ENCODE peak calls at places on chromosomes 16 and 17, in ten cellular contexts. D, G, Q, S, O, R, T, C, N and B are unnamed samples.

GRCh38 chr17:9456265-9456664 is 119.4 kb downstream of the STX8 start:
- DNase-seq in G (no peak), O (no peak), N (no peak), C (no peak), S (peak), D (peak), Q (no peak), R (peak), T (no peak), B (no peak)

GRCh38 chr16:30185141-30185682 is 1.8 kb downstream of the CORO1A start:
- DNase-seq in S (no peak), D (peak), N (no peak), T (peak), Q (peak), C (no peak), O (no peak), R (peak), G (peak), B (no peak)

GRCh38 chr17:29178750-29179231 is 1.4 kb downstream of the MYO18A start:
- DNase-seq in R (no peak), C (no peak), Q (no peak), D (no peak), T (no peak), S (no peak), N (no peak), G (no peak), O (no peak), B (no peak)

GRCh38 chr17:75652934-75653549 is 13.9 kb downstream of the RECQL5 start:
- DNase-seq in N (peak), G (no peak), O (no peak), S (peak), T (peak), D (no peak), C (no peak), Q (no peak), R (no peak), B (no peak)

GRCh38 chr17:60577147-60577925 is 22.7 kb upstream of the PPM1D start:
- DNase-seq in R (peak), Q (no peak), D (no peak), G (no peak), C (no peak), S (peak), T (no peak), N (no peak), O (no peak), B (no peak)

GRCh38 chr16:82776466-82777146 is 149.8 kb downstream of the CDH13 start:
- DNase-seq in O (no peak), N (no peak), S (no peak), C (no peak), T (no peak), Q (no peak), D (no peak), R (no peak), G (no peak), B (no peak)

GRCh38 chr17:36627101-36627500 is 25.7 kb downstream of the MRM1 start:
- DNase-seq in G (no peak), Q (no peak), C (no peak), O (no peak), R (no peak), N (peak), D (no peak), T (no peak), S (no peak), B (no peak)

GRCh38 chr17:77974396-77974795 is 15.9 kb downstream of the TNRC6C start:
- DNase-seq in T (no peak), S (no peak), G (no peak), N (no peak), R (no peak), O (no peak), Q (no peak), D (no peak), C (no peak), B (no peak)

GRCh38 chr16:47392114-47392513 is 68.7 kb downstream of the ITFG1 start:
- DNase-seq in G (no peak), C (no peak), D (no peak), Q (peak), N (no peak), O (no peak), T (peak), R (no peak), S (no peak), B (no peak)

GRCh38 chr17:8212312-8213180 is 2.2 kb upstream of the AURKB start:
- DNase-seq in R (no peak), D (no peak), Q (no peak), N (no peak), C (no peak), O (no peak), T (no peak), S (no peak), G (no peak), B (no peak)

GRCh38 chr17:27888945-27889344 is 4.2 kb downstream of the LYRM9 start:
- DNase-seq in C (no peak), D (no peak), R (no peak), S (no peak), Q (no peak), N (no peak), T (no peak), O (no peak), G (no peak), B (no peak)

GRCh38 chr17:64984181-64984580 is 64.9 kb upstream of the LRRC37A3 start:
- DNase-seq in O (no peak), S (no peak), D (no peak), N (no peak), T (no peak), C (no peak), G (no peak), Q (no peak), R (no peak), B (no peak)

GRCh38 chr17:27817731-27818130 is 17.4 kb upstream of the NOS2 start:
- DNase-seq in D (no peak), R (no peak), C (no peak), T (no peak), O (no peak), G (no peak), S (no peak), N (no peak), Q (no peak), B (no peak)

GRCh38 chr17:6474376-6474775 is 30.1 kb downstream of the PIMREG start:
- DNase-seq in C (no peak), G (no peak), T (no peak), R (no peak), Q (no peak), N (no peak), O (no peak), S (no peak), D (no peak), B (no peak)

GRCh38 chr17:50863221-50863843 is 2.8 kb downstream of the TOB1 start:
- DNase-seq in Q (no peak), O (peak), N (peak), C (no peak), G (no peak), T (peak), R (no peak), S (peak), D (no peak), B (peak)

GRCh38 chr16:49638696-49639629 is 216.9 kb downstream of the ZNF423 start:
- DNase-seq in T (no peak), S (peak), O (no peak), N (no peak), C (no peak), Q (no peak), G (no peak), D (peak), R (peak), B (no peak)

GRCh38 chr16:19589771-19590302 is 34.3 kb downstream of the VPS35L start:
- DNase-seq in N (no peak), Q (no peak), T (no peak), G (no peak), O (no peak), S (peak), C (no peak), R (no peak), D (no peak), B (no peak)

GRCh38 chr17:3796110-3796821 is 4.7 kb downstream of the ITGAE start:
- DNase-seq in Q (peak), S (no peak), R (no peak), G (peak), T (peak), N (no peak), O (no peak), D (no peak), C (peak), B (no peak)